ENCODE peak calls at places on chromosome 6, in nine cellular contexts. C is DMS79 treated with DMSO at 0.1 percent for 48 hours; T is CD8-positive, alpha-beta memory T cell; Q is effector memory CD8-positive, alpha-beta T cell; D is cardiac muscle cell; B is DMS53; E is AG04449; R is endodermal cell; U is stimulated activated CD8-positive, alpha-beta memory T cell treated with anti-CD3 and anti-CD28 coated beads, Interleukin-15, amount 100 ng/mL, for 24 hours. Y is an unnamed sample.

GRCh38 chr6:151679081-151679480 is 128.4 kb upstream of the ESR1 start:
- DNase-seq in T (no peak), U (no peak), E (no peak), Q (no peak), R (no peak), C (no peak), B (no peak), D (no peak), Y (no peak)

GRCh38 chr6:93420163-93420806 is 926 bp upstream of the EPHA7 start:
- DNase-seq in R (no peak), B (peak), T (no peak), U (no peak), C (no peak), E (no peak), Q (no peak), D (peak), Y (no peak)

GRCh38 chr6:40907198-40907701 is 131.8 kb downstream of the UNC5CL start:
- DNase-seq in D (peak), B (peak), C (peak), Q (no peak), E (no peak), T (no peak), U (no peak), R (no peak), Y (peak)

GRCh38 chr6:2165216-2165725 is 80.1 kb downstream of the GMDS start:
- DNase-seq in B (no peak), E (no peak), T (no peak), D (no peak), Q (no peak), U (no peak), C (no peak), R (no peak), Y (no peak)

GRCh38 chr6:153131037-153131981 is at the start of gene RGS17:
- DNase-seq in B (peak), D (peak), C (peak), Q (no peak), T (no peak), E (no peak), U (no peak), R (peak), Y (peak)

GRCh38 chr6:163843194-163843593 is 428.7 kb downstream of the QKI start:
- DNase-seq in R (no peak), D (no peak), T (no peak), B (no peak), U (no peak), E (no peak), Q (no peak), C (no peak), Y (no peak)

GRCh38 chr6:25331085-25331685 is 52.0 kb downstream of the CARMIL1 start:
- DNase-seq in E (no peak), C (no peak), T (no peak), U (no peak), B (no peak), R (no peak), Q (no peak), D (no peak), Y (no peak)

GRCh38 chr6:42618686-42619085 is 54.9 kb downstream of the UBR2 start:
- DNase-seq in U (no peak), E (peak), T (no peak), B (no peak), C (no peak), Q (no peak), R (peak), D (no peak), Y (peak)

GRCh38 chr6:164322533-164322932 is 908.0 kb downstream of the QKI start:
- DNase-seq in E (no peak), Q (no peak), B (peak), D (no peak), T (no peak), C (no peak), R (no peak), U (no peak), Y (no peak)

GRCh38 chr6:90584636-90585255 is 2.1 kb downstream of the MAP3K7 start:
- DNase-seq in D (no peak), E (no peak), B (no peak), C (no peak), U (no peak), T (no peak), R (no peak), Q (no peak), Y (no peak)

GRCh38 chr6:132130530-132131298 is 179.5 kb upstream of the CCN2 start:
- DNase-seq in Q (no peak), R (no peak), U (no peak), C (no peak), E (no peak), T (no peak), B (no peak), D (no peak), Y (peak)

GRCh38 chr6:43097098-43097489 is 21.0 kb downstream of the PTK7 start:
- DNase-seq in D (no peak), U (no peak), T (no peak), B (no peak), C (no peak), R (no peak), E (no peak), Q (no peak), Y (no peak)

GRCh38 chr6:116239256-116239655 is 14.6 kb downstream of the TSPYL4 start:
- DNase-seq in C (no peak), D (no peak), T (no peak), B (no peak), R (no peak), E (no peak), U (no peak), Q (no peak), Y (no peak)